ENCODE peak calls at places on chromosomes 6 and 20, in five cellular contexts. Z, N, V, X and H are unnamed samples.

GRCh38 chr20:50121858-50122271 is 8.9 kb upstream of the UBE2V1 start:
- DNase-seq in Z (no peak), N (no peak), V (peak; percentile 33), X (no peak), H (no peak)

GRCh38 chr6:36780517-36781210 is 58.6 kb downstream of the CPNE5 start:
- DNase-seq in Z (peak; percentile 42), N (no peak), V (no peak), X (no peak), H (no peak)

GRCh38 chr6:68635706-68636513 is 828 bp downstream of the ADGRB3 start:
- DNase-seq in Z (no peak), N (peak; percentile 23), V (peak; percentile 65), X (no peak), H (peak; percentile 50)

GRCh38 chr6:158418501-158418900 is 106.2 kb downstream of the TULP4 start:
- DNase-seq in Z (no peak), N (no peak), V (no peak), X (no peak), H (no peak)

GRCh38 chr6:170114956-170115855 is 175.7 kb downstream of the DLL1 start:
- DNase-seq in Z (no peak), N (no peak), V (peak; percentile 54), X (no peak), H (no peak)

GRCh38 chr6:5968817-5969726 is 37.7 kb downstream of the NRN1 start:
- DNase-seq in Z (no peak), N (no peak), V (peak; percentile 74), X (no peak), H (no peak)

GRCh38 chr6:20404641-20405032 is 3.0 kb downstream of the E2F3 start:
- DNase-seq in Z (peak; percentile 77), N (peak; percentile 12), V (no peak), X (peak; percentile 62), H (peak; percentile 56)

GRCh38 chr6:119148102-119148824 is 69.8 kb upstream of the FAM184A start:
- DNase-seq in Z (peak; percentile 6), N (peak; percentile 47), V (no peak), X (no peak), H (peak; percentile 52)

GRCh38 chr6:7881765-7882500 is 28.7 kb downstream of the TXNDC5 start:
- DNase-seq in Z (no peak), N (no peak), V (no peak), X (no peak), H (no peak)

GRCh38 chr6:131258816-131259476 is 123.7 kb downstream of the AKAP7 start:
- DNase-seq in Z (no peak), N (no peak), V (no peak), X (no peak), H (no peak)

GRCh38 chr20:37200926-37201826 is 21.8 kb upstream of the MROH8 start:
- DNase-seq in Z (no peak), N (no peak), V (no peak), X (no peak), H (no peak)

GRCh38 chr6:2857580-2858337 is 16.1 kb upstream of the SERPINB1 start:
- DNase-seq in Z (peak; percentile 66), N (no peak), V (no peak), X (peak; percentile 38), H (peak; percentile 81)

GRCh38 chr20:48578397-48579098 is 249.3 kb downstream of the PREX1 start:
- DNase-seq in Z (no peak), N (no peak), V (no peak), X (no peak), H (no peak)

GRCh38 chr6:154298297-154298696 is 58.3 kb downstream of the IPCEF1 start:
- DNase-seq in Z (no peak), N (no peak), V (no peak), X (no peak), H (no peak)